ENCODE peak calls at places on chromosomes 11 and 22, in seven cellular contexts. M is cardiac fibroblast, Z is lower leg skin, L is DND-41, T is HFF-Myc, B is K562, D is Peyer's patch. A is an unnamed sample.

GRCh38 chr22:19149962-19150361 is at the start of gene GSC2:
- DNase-seq in M (no peak), Z (no peak), L (no peak), T (no peak), B (no peak), D (no peak), A (no peak)

GRCh38 chr22:42615092-42615859 is 593 bp upstream of the POLDIP3 start:
- DNase-seq in M (peak), Z (peak), L (peak), T (peak), B (peak), D (peak), A (peak)

GRCh38 chr11:122843281-122844150 is 5.2 kb downstream of the CRTAM start:
- DNase-seq in M (no peak), Z (no peak), L (no peak), T (no peak), B (no peak), D (no peak), A (no peak)

GRCh38 chr11:74018331-74019005 is 9.6 kb upstream of the UCP3 start:
- DNase-seq in M (peak), Z (peak), L (no peak), T (no peak), B (no peak), D (peak), A (no peak)

GRCh38 chr22:26471522-26471921 is 12.1 kb downstream of the HPS4 start:
- DNase-seq in M (peak), Z (no peak), L (no peak), T (peak), B (no peak), D (no peak), A (no peak)

GRCh38 chr11:93517041-93517440 is 26.1 kb downstream of the SMCO4 start:
- DNase-seq in M (no peak), Z (no peak), L (no peak), T (no peak), B (no peak), D (no peak), A (no peak)

GRCh38 chr22:40010752-40011145 is 16.0 kb downstream of the FAM83F start:
- DNase-seq in M (no peak), Z (no peak), L (no peak), T (no peak), B (no peak), D (peak), A (no peak)

GRCh38 chr11:110000045-110000502 is 93.1 kb upstream of the ZC3H12C start:
- DNase-seq in M (peak), Z (no peak), L (no peak), T (peak), B (no peak), D (no peak), A (no peak)

GRCh38 chr11:109547356-109548027 is 125.5 kb downstream of the C11orf87 start:
- DNase-seq in M (peak), Z (no peak), L (no peak), T (peak), B (no peak), D (no peak), A (no peak)

GRCh38 chr22:22928666-22929380 is 41.2 kb downstream of the IGLL5 start:
- DNase-seq in M (peak), Z (no peak), L (peak), T (no peak), B (peak), D (no peak), A (no peak)

GRCh38 chr11:121530257-121530656 is 77.5 kb upstream of the SORL1-AS1 start:
- DNase-seq in M (no peak), Z (no peak), L (no peak), T (no peak), B (no peak), D (no peak), A (no peak)

GRCh38 chr11:9688716-9689511 is 25.0 kb downstream of the SWAP70 start:
- DNase-seq in M (peak), Z (no peak), L (no peak), T (no peak), B (no peak), D (no peak), A (no peak)

GRCh38 chr11:60377737-60378136 is 595 bp upstream of the MS4A7 start:
- DNase-seq in M (no peak), Z (peak), L (no peak), T (no peak), B (no peak), D (no peak), A (no peak)

GRCh38 chr22:50305658-50306566 is 1.5 kb downstream of the PLXNB2 start:
- DNase-seq in M (peak), Z (peak), L (no peak), T (peak), B (peak), D (peak), A (no peak)

GRCh38 chr22:22683668-22684361 is 39.4 kb downstream of the GGTLC2 start:
- DNase-seq in M (no peak), Z (no peak), L (no peak), T (no peak), B (no peak), D (no peak), A (no peak)

GRCh38 chr11:65890324-65891179 is at the start of gene CCDC85B:
- DNase-seq in M (peak), Z (peak), L (peak), T (peak), B (peak), D (peak), A (peak)

GRCh38 chr11:3028808-3029207 is 28.4 kb downstream of the CARS1 start:
- DNase-seq in M (no peak), Z (no peak), L (no peak), T (no peak), B (no peak), D (peak), A (no peak)

GRCh38 chr22:40289991-40290459 is 56.3 kb upstream of the ADSL start:
- DNase-seq in M (no peak), Z (no peak), L (no peak), T (no peak), B (no peak), D (no peak), A (no peak)

GRCh38 chr22:21972293-21972779 is 10.3 kb downstream of the TOP3B start:
- DNase-seq in M (peak), Z (no peak), L (peak), T (no peak), B (peak), D (no peak), A (peak)

GRCh38 chr11:132466983-132467382 is 1065.3 kb downstream of the OPCML start:
- DNase-seq in M (no peak), Z (no peak), L (no peak), T (no peak), B (no peak), D (no peak), A (no peak)

GRCh38 chr11:86486261-86487030 is 111.8 kb downstream of the CCDC81 start:
- DNase-seq in M (no peak), Z (peak), L (no peak), T (no peak), B (no peak), D (no peak), A (no peak)

GRCh38 chr11:27700351-27701261 is at the start of gene BDNF:
- DNase-seq in M (peak), Z (no peak), L (no peak), T (no peak), B (no peak), D (peak), A (peak)

GRCh38 chr11:131584694-131585592 is 214.5 kb downstream of the NTM start:
- DNase-seq in M (no peak), Z (no peak), L (peak), T (no peak), B (peak), D (no peak), A (peak)

GRCh38 chr22:24095816-24096215 is 84.7 kb downstream of the CABIN1 start:
- DNase-seq in M (no peak), Z (no peak), L (no peak), T (peak), B (no peak), D (peak), A (no peak)

GRCh38 chr22:42358643-42359558 is 73.3 kb downstream of the NFAM1 start:
- DNase-seq in M (no peak), Z (no peak), L (no peak), T (no peak), B (no peak), D (no peak), A (no peak)

GRCh38 chr22:22706253-22706940 is 62.0 kb downstream of the GGTLC2 start:
- DNase-seq in M (no peak), Z (no peak), L (no peak), T (no peak), B (no peak), D (no peak), A (no peak)

GRCh38 chr11:8355418-8355742 is 91.7 kb upstream of the LMO1 start:
- DNase-seq in M (no peak), Z (no peak), L (no peak), T (no peak), B (no peak), D (peak), A (no peak)

GRCh38 chr11:19597876-19598275 is 114.8 kb upstream of the NAV2 start:
- DNase-seq in M (no peak), Z (no peak), L (no peak), T (no peak), B (no peak), D (no peak), A (no peak)

GRCh38 chr11:122778148-122778547 is 60.2 kb upstream of the CRTAM start:
- DNase-seq in M (no peak), Z (no peak), L (no peak), T (no peak), B (no peak), D (no peak), A (no peak)

GRCh38 chr22:38315801-38316339 is 1.4 kb downstream of the CSNK1E start:
- DNase-seq in M (peak), Z (no peak), L (no peak), T (no peak), B (no peak), D (no peak), A (no peak)

GRCh38 chr11:18907391-18907790 is 31.8 kb downstream of the MRGPRX1 start:
- DNase-seq in M (no peak), Z (no peak), L (no peak), T (no peak), B (no peak), D (no peak), A (no peak)

GRCh38 chr11:114346709-114347141 is 50.5 kb downstream of the NNMT start:
- DNase-seq in M (no peak), Z (no peak), L (peak), T (no peak), B (no peak), D (no peak), A (no peak)

GRCh38 chr11:63769719-63770443 is 1.3 kb upstream of the ZFTA start:
- DNase-seq in M (no peak), Z (no peak), L (peak), T (no peak), B (no peak), D (no peak), A (peak)

GRCh38 chr11:1390603-1391164 is 950 bp downstream of the BRSK2 start:
- DNase-seq in M (no peak), Z (no peak), L (no peak), T (no peak), B (no peak), D (no peak), A (peak)

GRCh38 chr11:1389932-1390587 is at the start of gene BRSK2:
- DNase-seq in M (no peak), Z (no peak), L (no peak), T (no peak), B (no peak), D (no peak), A (peak)

GRCh38 chr11:1387961-1388762 is 1.6 kb upstream of the BRSK2 start:
- DNase-seq in M (no peak), Z (no peak), L (no peak), T (no peak), B (no peak), D (no peak), A (peak)

GRCh38 chr11:1388763-1389102 is 1.0 kb upstream of the BRSK2 start:
- DNase-seq in M (no peak), Z (no peak), L (no peak), T (no peak), B (no peak), D (no peak), A (peak)

DNA sequence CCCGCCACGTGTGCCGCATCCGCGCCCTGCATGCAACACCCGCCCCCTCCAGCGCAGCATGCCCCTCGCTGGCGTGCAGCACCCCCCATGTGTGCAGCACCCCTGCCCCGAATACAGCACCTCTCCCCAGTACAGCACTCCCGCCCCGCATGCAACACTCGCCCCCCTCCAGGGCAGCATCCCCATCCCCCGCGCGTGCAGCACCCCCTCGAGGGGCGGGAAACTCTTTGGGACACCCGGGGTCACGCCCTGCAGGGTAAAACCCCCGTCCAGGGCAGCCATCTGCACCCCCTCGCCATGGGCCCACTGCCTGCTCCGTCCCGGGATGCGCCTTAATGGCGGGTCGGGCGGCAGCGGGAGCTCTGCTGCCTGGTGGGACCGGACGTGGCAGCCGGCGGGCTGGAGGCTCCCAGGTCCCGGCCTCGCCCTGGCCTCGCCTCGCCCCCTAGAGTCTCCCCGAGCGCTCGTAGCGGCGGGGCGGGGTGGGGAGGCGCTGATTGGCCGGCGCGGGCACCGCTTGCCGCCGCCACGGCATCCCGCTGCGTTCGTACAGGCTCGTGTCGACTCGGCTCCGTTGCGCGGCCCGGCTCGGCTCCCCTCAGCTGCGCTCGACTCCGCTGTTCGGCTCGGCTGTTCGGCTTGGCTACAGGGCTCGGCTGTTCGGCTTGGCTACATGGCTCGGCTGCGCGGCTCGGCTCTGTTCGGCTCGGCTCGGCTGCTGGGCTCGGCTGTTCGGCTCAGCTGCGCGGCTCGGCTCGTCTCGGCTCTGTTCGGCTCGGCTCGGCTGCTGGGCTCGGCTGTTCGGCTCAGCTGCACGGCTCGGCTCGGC is 417 bp upstream of the BRSK2 start:
- DNase-seq in M (peak), Z (peak), L (no peak), T (peak), B (peak), D (peak), A (peak)
- TF ChIP-seq CTCF in M (no peak), Z (no peak), L (no peak), T (no peak), B (no peak), D (no peak), A (no peak)

DNA sequence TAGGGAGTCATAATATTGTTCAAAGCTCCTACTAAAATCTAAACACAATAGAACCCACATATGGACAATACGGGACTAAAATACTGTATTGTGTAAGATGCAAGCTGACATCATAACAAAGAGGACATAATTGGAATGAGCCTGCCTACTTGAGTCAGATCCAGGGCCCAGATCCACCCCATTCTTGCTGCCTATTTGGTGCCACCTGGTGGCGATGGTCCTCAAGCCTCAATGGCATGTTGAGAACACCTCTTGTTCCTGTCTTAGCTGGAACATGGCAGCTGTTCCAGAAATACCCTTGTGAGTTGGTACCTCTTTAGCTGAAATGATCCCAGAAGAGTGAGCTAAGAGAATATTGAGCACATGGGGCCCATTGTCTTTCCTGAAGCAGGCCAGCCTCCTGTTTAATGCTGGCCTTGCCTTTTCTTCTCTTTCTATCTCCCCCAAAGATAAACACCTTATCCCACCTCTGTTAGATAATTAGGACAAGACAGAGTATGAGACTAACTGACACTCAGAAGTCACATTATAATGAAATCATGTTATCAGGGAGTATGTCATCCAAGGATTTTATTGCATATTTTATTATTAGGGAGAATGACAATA is 680.9 kb upstream of the ANO5 start:
- DNase-seq in M (peak), Z (peak), L (peak), T (no peak), B (peak), D (peak), A (peak)
- TF ChIP-seq CTCF in M (peak), Z (no peak), L (peak), T (peak), B (peak), D (no peak), A (peak)

GRCh38 chr11:78798567-78799170 is 224.0 kb upstream of the NARS2 start:
- DNase-seq in M (peak), Z (peak), L (peak), T (no peak), B (peak), D (peak), A (peak)
- TF ChIP-seq CTCF in M (peak), Z (no peak), L (peak), T (peak), B (peak), D (peak), A (peak)

GRCh38 chr11:69715446-69715845 is 11.6 kb upstream of the FGF19 start:
- DNase-seq in M (no peak), Z (no peak), L (no peak), T (no peak), B (no peak), D (no peak), A (no peak)

GRCh38 chr11:69716099-69716498 is 12.3 kb upstream of the FGF19 start:
- DNase-seq in M (no peak), Z (no peak), L (no peak), T (no peak), B (no peak), D (no peak), A (no peak)

GRCh38 chr11:69716891-69717747 is 13.3 kb upstream of the FGF19 start:
- DNase-seq in M (no peak), Z (no peak), L (no peak), T (no peak), B (no peak), D (no peak), A (no peak)

GRCh38 chr11:69718912-69719311 is 15.1 kb upstream of the FGF19 start:
- DNase-seq in M (no peak), Z (no peak), L (no peak), T (no peak), B (no peak), D (no peak), A (no peak)

DNA sequence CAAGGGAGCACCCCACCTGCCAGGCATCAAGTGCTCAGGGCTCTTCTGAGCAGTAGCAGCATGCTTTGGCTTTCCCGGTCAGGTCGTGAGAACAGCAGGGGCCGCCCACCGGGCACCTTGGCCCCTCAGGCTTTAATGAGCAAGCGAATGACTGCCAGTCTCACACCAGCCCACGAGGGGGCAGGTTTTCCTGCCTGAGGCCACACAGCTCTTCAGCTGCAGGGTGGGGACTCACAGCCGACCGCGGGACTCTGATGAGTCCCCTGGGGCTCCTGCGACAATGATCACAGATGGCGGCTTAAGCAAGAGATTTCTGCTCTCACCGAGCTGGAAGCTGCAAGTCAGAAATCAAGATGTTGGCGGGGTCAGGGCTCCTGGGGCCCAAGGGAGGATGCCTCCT is 14.3 kb upstream of the FGF19 start:
- DNase-seq in M (peak), Z (no peak), L (peak), T (no peak), B (peak), D (no peak), A (peak)
- TF ChIP-seq CTCF in M (peak), Z (no peak), L (peak), T (peak), B (peak), D (no peak), A (peak)

A was measured in glutamatergic neuron.